ENCODE peak calls at places on chromosome 7, in ten cellular contexts. U is GM06990, K is A549, T is RWPE1, P is HL-60, E is body of pancreas, G is H9, N is HCT116, M is chondrocyte, Y is nephron progenitor cell. A is an unnamed sample.
A peak's percentile ranks its signal among the peaks of the same experiment; 100 is the strongest.

GRCh38 chr7:147483634-147484292 is 1106.8 kb upstream of the C7orf33 start:
- DNase-seq in P (no peak), M (no peak), G (no peak), N (no peak), E (no peak), T (no peak), K (no peak), U (no peak), Y (no peak), A (no peak)

GRCh38 chr7:128116740-128117139 is 85.5 kb upstream of the LRRC4 start:
- DNase-seq in T (no peak), N (no peak), M (no peak), P (no peak), E (no peak), U (no peak), Y (no peak), K (no peak), G (no peak), A (no peak)

GRCh38 chr7:119397156-119397555 is 875.8 kb upstream of the KCND2 start:
- DNase-seq in Y (no peak), E (no peak), G (no peak), U (no peak), N (no peak), P (no peak), M (no peak), T (no peak), K (no peak), A (no peak)

GRCh38 chr7:7639847-7640220 is 718 bp upstream of the UMAD1 start:
- DNase-seq in G (no peak), P (no peak), M (no peak), E (peak; percentile 28), U (no peak), N (no peak), T (peak; percentile 23), Y (no peak), K (peak; percentile 2), A (peak; percentile 2)

GRCh38 chr7:26617066-26617465 is 247.3 kb downstream of the SKAP2 start:
- DNase-seq in G (no peak), P (no peak), U (no peak), T (no peak), M (no peak), K (no peak), N (no peak), Y (no peak), E (no peak), A (no peak)

GRCh38 chr7:67593807-67594206 is 597.2 kb downstream of the TYW1 start:
- DNase-seq in Y (peak; percentile 20), U (no peak), K (no peak), G (no peak), N (no peak), M (no peak), E (no peak), T (no peak), P (no peak), A (no peak)

GRCh38 chr7:84389242-84389641 is 194.7 kb upstream of the SEMA3A start:
- DNase-seq in T (no peak), U (no peak), P (no peak), N (no peak), G (no peak), M (no peak), Y (no peak), E (no peak), K (no peak), A (no peak)

GRCh38 chr7:54811016-54811924 is 52.3 kb upstream of the SEC61G start:
- DNase-seq in N (no peak), Y (no peak), E (no peak), T (no peak), K (no peak), P (no peak), G (no peak), M (no peak), U (no peak), A (peak; percentile 82)

GRCh38 chr7:26653430-26653911 is 210.9 kb downstream of the SKAP2 start:
- DNase-seq in G (no peak), M (no peak), Y (peak; percentile 10), U (no peak), P (no peak), T (peak; percentile 46), E (peak; percentile 82), K (no peak), N (no peak), A (no peak)

GRCh38 chr7:123275036-123275753 is 75.4 kb upstream of the SLC13A1 start:
- DNase-seq in N (no peak), U (no peak), E (no peak), P (no peak), K (no peak), Y (no peak), T (no peak), M (no peak), G (no peak), A (no peak)

DNA sequence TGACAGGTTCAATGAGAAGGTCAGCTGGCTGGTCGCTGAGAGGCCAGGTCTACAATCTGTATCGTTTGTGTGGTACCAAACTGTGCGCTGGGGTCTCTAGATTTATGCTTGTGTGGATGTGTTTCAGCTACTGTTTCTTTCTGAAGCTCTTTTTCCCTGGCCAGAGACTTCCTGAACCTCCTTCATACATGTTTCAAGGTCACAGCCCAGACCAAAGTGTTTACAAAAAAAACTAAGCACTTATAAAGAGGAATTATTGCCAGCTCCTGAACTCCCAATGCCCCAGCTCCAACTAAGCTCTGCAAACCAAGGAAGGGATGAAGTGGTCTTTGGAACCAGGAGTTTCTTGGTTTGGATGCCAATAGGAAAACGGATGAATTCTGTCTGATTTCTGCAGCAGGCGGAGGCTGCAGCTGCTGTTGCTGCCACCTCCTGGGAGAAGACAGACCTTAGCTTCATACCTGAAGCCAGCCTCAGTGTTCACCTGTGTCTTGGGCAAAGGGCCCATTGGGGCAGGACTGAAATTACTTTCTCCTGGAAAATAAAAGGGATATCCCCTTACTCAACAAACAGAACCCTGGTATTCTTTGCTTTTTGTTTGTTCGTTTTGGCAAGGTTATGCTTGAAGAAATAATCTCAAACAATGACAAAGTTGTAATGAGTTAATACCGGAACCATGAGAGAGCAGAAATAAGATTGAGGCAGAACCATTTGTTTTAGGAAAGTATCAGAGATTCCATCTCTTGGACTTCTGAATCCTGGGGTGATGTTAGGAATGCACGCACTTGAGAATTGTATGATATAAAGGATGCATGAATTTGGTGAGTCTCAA is 24.6 kb upstream of the MKLN1 start:
- DNase-seq in Y (no peak), M (no peak), N (peak; percentile 39), T (peak; percentile 35), U (no peak), G (peak; percentile 66), P (no peak), E (peak; percentile 61), K (peak; percentile 28), A (peak; percentile 28)
- TF ChIP-seq CTCF in Y (no peak), M (peak; percentile 74), N (peak; percentile 72), T (peak; percentile 62), U (peak; percentile 61), G (peak; percentile 76), P (no peak), E (peak; percentile 62), K (peak; percentile 62), A (peak; percentile 78)

GRCh38 chr7:85997515-85997914 is 646.2 kb upstream of the GRM3 start:
- DNase-seq in M (no peak), U (no peak), Y (no peak), P (no peak), E (no peak), T (no peak), G (no peak), K (no peak), N (no peak), A (no peak)

GRCh38 chr7:85995101-85995500 is 648.6 kb upstream of the GRM3 start:
- DNase-seq in N (no peak), K (no peak), E (no peak), T (no peak), G (no peak), Y (no peak), M (no peak), U (no peak), P (no peak), A (no peak)
- TF ChIP-seq CTCF in N (no peak), K (no peak), E (no peak), T (no peak), G (no peak), Y (no peak), M (no peak), U (no peak), P (no peak), A (no peak)

GRCh38 chr7:135706038-135706742 is 21.8 kb downstream of the SLC13A4 start:
- DNase-seq in N (no peak), Y (no peak), M (no peak), G (no peak), U (no peak), E (no peak), T (no peak), K (no peak), P (no peak), A (no peak)

GRCh38 chr7:135707570-135707966 is 20.4 kb downstream of the SLC13A4 start:
- DNase-seq in M (no peak), U (no peak), Y (no peak), G (no peak), N (no peak), E (no peak), K (no peak), P (no peak), T (peak; percentile 20), A (no peak)

GRCh38 chr7:135706858-135707569 is 21.0 kb downstream of the SLC13A4 start:
- DNase-seq in U (no peak), Y (no peak), E (no peak), G (no peak), K (no peak), P (no peak), T (peak; percentile 71), N (no peak), M (no peak), A (no peak)

GRCh38 chr7:135704698-135705097 is 23.3 kb downstream of the SLC13A4 start:
- DNase-seq in Y (no peak), E (peak; percentile 31), U (no peak), K (no peak), N (no peak), P (no peak), T (no peak), G (no peak), M (no peak), A (no peak)

DNA sequence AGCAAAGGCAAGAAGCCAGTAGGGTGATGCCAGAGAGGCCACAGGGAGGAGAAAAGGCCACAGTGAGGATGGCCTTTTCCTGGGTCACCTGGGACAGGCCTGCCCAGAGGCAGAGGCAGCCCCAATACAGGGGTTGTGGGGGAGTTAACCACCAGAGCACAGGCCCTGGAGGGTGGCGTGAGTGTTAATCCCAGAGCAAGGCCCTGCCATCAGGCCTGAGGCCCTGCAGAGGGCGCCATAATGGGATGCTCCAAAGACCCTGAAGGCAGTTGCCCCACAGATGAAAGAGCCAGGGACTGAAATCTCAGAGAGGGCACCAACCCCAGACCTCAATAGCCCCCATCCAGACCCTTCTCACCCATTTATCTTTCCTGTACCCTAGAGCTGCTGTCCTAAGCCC is 23.9 kb downstream of the SLC13A4 start:
- DNase-seq in T (no peak), M (no peak), E (no peak), K (no peak), Y (no peak), N (no peak), U (no peak), P (no peak), G (peak; percentile 80), A (no peak)
- TF ChIP-seq CTCF in T (no peak), M (peak; percentile 51), E (no peak), K (no peak), Y (peak; percentile 10), N (no peak), U (peak; percentile 44), P (no peak), G (peak; percentile 85), A (peak; percentile 53)

DNA sequence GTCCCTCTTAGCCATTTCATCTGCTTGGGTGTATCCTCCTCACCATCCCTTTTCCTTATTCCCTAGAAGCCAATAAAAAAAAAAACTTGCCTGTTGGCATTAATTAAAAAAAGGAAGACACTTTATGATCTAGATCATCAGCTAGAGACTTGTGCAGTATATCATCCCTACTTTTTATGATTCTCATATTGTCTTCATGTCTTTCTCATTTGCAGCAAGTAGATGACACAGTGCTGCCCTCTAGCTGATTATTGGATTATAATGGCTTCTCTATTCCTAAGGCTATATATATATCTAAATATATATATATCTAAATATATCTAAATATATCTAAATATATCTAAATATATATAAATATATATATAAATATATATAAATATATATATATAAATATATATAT is 272.4 kb upstream of the LRGUK start:
- DNase-seq in N (peak; percentile 8), Y (no peak), G (no peak), P (no peak), K (peak; percentile 27), E (no peak), T (peak; percentile 2), U (no peak), M (no peak), A (peak; percentile 68)
- TF ChIP-seq CTCF in N (peak; percentile 34), Y (peak; percentile 33), G (peak; percentile 60), P (no peak), K (peak; percentile 49), E (peak; percentile 30), T (peak; percentile 14), U (peak; percentile 32), M (peak; percentile 77), A (peak; percentile 75)

A was measured in HFFc6.